ENCODE peak calls at places on chromosomes 16 and 17, in six cellular contexts. B is H7; K is heart right ventricle; W is CD4-positive, alpha-beta memory T cell; T is mucosa of descending colon; Q is Panc1. G is an unnamed sample.

GRCh38 chr17:4764612-4765011 is 7.1 kb upstream of the TM4SF5 start:
- DNase-seq in Q (no peak), K (no peak), W (no peak), T (no peak), B (no peak), G (no peak)

GRCh38 chr17:38435795-38436194 is 7.5 kb downstream of the ARHGAP23 start:
- DNase-seq in T (no peak), W (no peak), B (peak), K (no peak), Q (no peak), G (no peak)

GRCh38 chr17:9389116-9389515 is 186.5 kb downstream of the STX8 start:
- DNase-seq in T (no peak), K (no peak), Q (no peak), B (peak), W (no peak), G (no peak)

GRCh38 chr17:66750756-66751543 is 84.0 kb upstream of the CACNG5 start:
- DNase-seq in T (no peak), W (no peak), K (no peak), B (no peak), Q (no peak), G (no peak)

GRCh38 chr16:797120-797420 is 3.5 kb downstream of the GNG13 start:
- DNase-seq in B (peak), W (no peak), K (no peak), T (no peak), Q (no peak), G (no peak)

GRCh38 chr17:17350491-17351355 is 47.5 kb downstream of the NT5M start:
- DNase-seq in T (no peak), B (peak), Q (no peak), K (no peak), W (peak), G (no peak)

GRCh38 chr17:71460943-71461342 is 659.9 kb upstream of the SOX9 start:
- DNase-seq in B (no peak), T (peak), K (no peak), W (no peak), Q (no peak), G (no peak)

GRCh38 chr17:56114469-56114868 is 38.8 kb upstream of the ANKFN1 start:
- DNase-seq in B (no peak), T (no peak), W (no peak), K (no peak), Q (no peak), G (no peak)

GRCh38 chr16:72406390-72406789 is 234.4 kb upstream of the PMFBP1 start:
- DNase-seq in Q (no peak), B (no peak), K (no peak), T (no peak), W (no peak), G (no peak)

GRCh38 chr16:72415379-72415778 is 243.4 kb upstream of the PMFBP1 start:
- DNase-seq in Q (no peak), W (no peak), B (no peak), T (no peak), K (no peak), G (no peak)

GRCh38 chr16:72404299-72404698 is 232.3 kb upstream of the PMFBP1 start:
- DNase-seq in W (no peak), Q (no peak), T (no peak), B (no peak), K (no peak), G (no peak)

GRCh38 chr16:72409428-72409827 is 237.5 kb upstream of the PMFBP1 start:
- DNase-seq in Q (no peak), W (no peak), B (no peak), T (no peak), K (no peak), G (no peak)
- H3K4me3 ChIP-seq in Q (no peak), W (no peak), B (no peak), T (no peak), K (no peak), G (no peak)

GRCh38 chr17:39737761-39738567 is at the start of gene GRB7:
- DNase-seq in W (no peak), B (peak), T (peak), Q (no peak), K (no peak), G (no peak)

GRCh38 chr17:39735882-39736281 is 1.9 kb upstream of the GRB7 start:
- DNase-seq in W (no peak), T (no peak), B (no peak), K (no peak), Q (no peak), G (no peak)

GRCh38 chr17:39738568-39738901 is 797 bp downstream of the GRB7 start:
- DNase-seq in Q (no peak), B (peak), W (peak), T (peak), K (no peak), G (no peak)

GRCh38 chr17:39736319-39737165 is 1.2 kb upstream of the GRB7 start:
- DNase-seq in T (no peak), Q (no peak), W (no peak), K (no peak), B (no peak), G (no peak)

DNA sequence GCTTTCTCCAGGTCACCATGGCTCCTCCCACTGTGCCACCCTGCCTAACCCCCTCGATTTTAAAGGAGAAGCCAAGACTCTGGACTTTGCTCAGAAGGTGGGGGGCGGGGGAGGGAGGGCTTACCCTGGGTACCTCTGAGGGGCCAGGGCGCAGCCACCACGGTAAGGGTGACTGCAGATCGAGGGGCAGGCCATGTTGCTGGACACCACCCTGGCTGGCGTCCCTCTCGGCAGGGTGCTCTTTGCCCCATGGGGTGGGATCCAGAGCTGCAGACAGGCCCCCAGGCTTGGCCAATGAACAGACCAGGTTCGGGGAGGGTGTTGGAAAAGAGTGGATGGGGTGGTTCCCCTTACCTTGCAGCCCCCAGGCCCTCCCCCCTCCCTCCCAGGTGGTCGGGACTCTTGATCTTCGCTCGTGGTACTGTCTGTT is 392 bp upstream of the GRB7 start:
- DNase-seq in Q (no peak), K (no peak), W (no peak), B (no peak), T (peak), G (no peak)
- H3K4me3 ChIP-seq in Q (no peak), K (no peak), W (no peak), B (peak), T (peak), G (no peak)

GRCh38 chr17:29115906-29116651 is 64.1 kb downstream of the MYO18A start:
- DNase-seq in T (no peak), Q (no peak), W (peak), K (no peak), B (peak), G (peak)
- H3K4me3 ChIP-seq in T (no peak), Q (no peak), W (no peak), K (no peak), B (no peak), G (no peak)

GRCh38 chr17:8326591-8327583 is 12.8 kb upstream of the ODF4 start:
- DNase-seq in Q (no peak), B (peak), W (peak), T (peak), K (peak), G (no peak)
- H3K4me3 ChIP-seq in Q (no peak), B (peak), W (peak), T (no peak), K (peak), G (peak)

DNA sequence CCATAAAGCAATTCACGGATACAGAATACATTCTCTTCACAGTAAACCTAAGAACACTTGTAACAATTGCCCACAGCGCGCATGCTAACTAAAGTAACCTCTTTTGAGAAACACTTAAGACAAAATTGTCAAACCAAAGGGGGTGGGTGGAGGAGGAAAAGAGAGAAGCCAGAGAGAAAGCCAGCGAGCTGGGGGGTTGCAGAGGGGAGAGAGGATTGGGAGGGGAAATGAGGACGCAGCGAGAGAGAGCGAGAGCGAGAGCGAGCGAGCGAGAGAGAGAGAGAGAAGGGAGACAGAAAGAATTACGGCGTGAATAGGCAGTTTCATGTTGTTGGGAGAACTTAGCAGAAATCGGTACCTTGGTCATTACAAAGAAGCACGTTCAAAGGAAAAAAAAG is 1.6 kb upstream of the HOXB7 start:
- DNase-seq in K (no peak), Q (no peak), B (no peak), W (no peak), T (no peak), G (no peak)
- H3K4me3 ChIP-seq in K (peak), Q (peak), B (no peak), W (peak), T (peak), G (peak)

GRCh38 chr16:87390641-87391323 is 1.4 kb upstream of the MAP1LC3B start:
- DNase-seq in B (no peak), Q (no peak), W (no peak), K (no peak), T (peak), G (no peak)
- H3K4me3 ChIP-seq in B (peak), Q (peak), W (peak), K (peak), T (no peak), G (peak)

DNA sequence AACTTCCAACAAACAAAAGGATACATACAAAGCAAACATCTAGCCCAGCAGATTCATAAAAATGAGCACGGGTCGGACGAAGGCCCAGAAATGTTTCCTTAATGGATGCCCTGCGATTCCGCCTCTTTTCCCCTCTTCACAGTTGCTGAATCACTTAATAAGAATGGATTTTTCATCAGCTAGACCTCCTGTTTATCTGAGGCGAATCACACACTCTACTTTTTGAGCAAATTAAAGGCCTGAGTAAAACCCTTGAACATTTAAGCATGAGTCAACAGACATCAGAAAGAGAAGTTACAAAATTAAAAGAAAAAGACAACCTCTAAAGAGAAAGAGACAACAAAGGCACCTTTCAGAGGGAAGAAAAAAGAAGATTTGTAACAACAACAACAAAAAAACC is 44.7 kb downstream of the HS3ST3A1 start:
- DNase-seq in K (no peak), W (no peak), T (no peak), Q (no peak), B (no peak), G (no peak)
- H3K4me3 ChIP-seq in K (no peak), W (no peak), T (no peak), Q (no peak), B (no peak), G (no peak)

G was measured in Jurkat, Clone E6-1.